ENCODE peak calls at places on chromosomes 4 and X, in ten cellular contexts. J is transverse colon, M is body of pancreas, K is mesendoderm, D is upper lobe of right lung, E is thoracic aorta, P is mammary epithelial cell, V is DND-41, W is left ventricle myocardium inferior, X is NT2/D1. Z is an unnamed sample. For H3K36me3 and H3K4me1, the result is how much of the 10 kb centered on the place peaks cover.

GRCh38 chr4:168717852-168718251 is 221.0 kb downstream of the PALLD start:
- DNase-seq in E (no peak), J (no peak), K (no peak), M (no peak), X (no peak), D (no peak), P (peak), V (no peak), W (peak), Z (no peak)

GRCh38 chr4:125739760-125740159 is 425.0 kb downstream of the FAT4 start:
- DNase-seq in P (no peak), E (no peak), W (no peak), M (no peak), V (no peak), D (no peak), J (no peak), X (no peak), K (peak), Z (no peak)

GRCh38 chr4:12724520-12724919 is 759.6 kb downstream of the RAB28 start:
- DNase-seq in W (no peak), P (no peak), J (no peak), V (no peak), D (no peak), M (no peak), X (peak), E (no peak), K (peak), Z (no peak)

GRCh38 chr4:118743867-118744266 is 58.7 kb downstream of the METTL14 start:
- DNase-seq in X (no peak), V (no peak), D (no peak), K (no peak), M (no peak), J (no peak), P (no peak), W (no peak), E (no peak), Z (no peak)

GRCh38 chr4:177667687-177668086 is 225.4 kb upstream of the AGA start:
- DNase-seq in K (no peak), W (no peak), J (no peak), V (no peak), M (no peak), E (no peak), P (peak), D (no peak), X (no peak), Z (no peak)

GRCh38 chr4:146134761-146135160 is 40.8 kb upstream of the LSM6 start:
- DNase-seq in W (peak), K (no peak), J (peak), E (no peak), P (peak), V (no peak), M (peak), X (no peak), D (no peak), Z (no peak)

GRCh38 chr4:98786866-98787265 is 128.5 kb upstream of the TSPAN5 start:
- DNase-seq in E (no peak), D (no peak), M (no peak), K (no peak), V (no peak), J (no peak), P (no peak), W (no peak), X (no peak), Z (no peak)

GRCh38 chr4:103923551-103923950 is 203.8 kb upstream of the TACR3 start:
- DNase-seq in K (no peak), X (no peak), M (no peak), J (no peak), W (no peak), V (no peak), E (no peak), D (no peak), P (no peak), Z (no peak)

GRCh38 chrX:127726227-127726626 is 326.0 kb downstream of the ACTRT1 start:
- DNase-seq in V (no peak), X (no peak), W (no peak), M (no peak), D (no peak), E (no peak), P (no peak), J (no peak), K (peak), Z (no peak)

GRCh38 chr4:150209140-150209829 is 131.0 kb downstream of the DCLK2 start:
- DNase-seq in V (peak), D (peak), P (peak), K (peak), M (peak), E (no peak), W (peak), J (peak), X (peak), Z (no peak)

GRCh38 chr4:170743633-170744032 is 653.9 kb upstream of the AADAT start:
- DNase-seq in W (no peak), K (no peak), J (no peak), X (no peak), M (no peak), E (no peak), D (no peak), V (no peak), P (no peak), Z (no peak)

GRCh38 chr4:26131711-26132110 is 189.1 kb upstream of the RBPJ start:
- DNase-seq in M (no peak), J (no peak), D (no peak), V (peak), E (no peak), K (no peak), W (no peak), P (no peak), X (no peak), Z (no peak)

GRCh38 chrX:134599173-134599914 is 58.9 kb downstream of the PLAC1 start:
- DNase-seq in D (no peak), E (no peak), V (no peak), J (no peak), X (no peak), K (no peak), P (no peak), W (no peak), M (no peak), Z (no peak)

GRCh38 chr4:184383497-184384055 is 90.8 kb downstream of the IRF2 start:
- DNase-seq in M (peak), K (no peak), P (peak), W (no peak), E (no peak), D (no peak), X (no peak), V (no peak), J (peak), Z (no peak)

GRCh38 chr4:1819284-1819683 is 26.2 kb downstream of the FGFR3 start:
- DNase-seq in M (peak), V (no peak), W (no peak), P (no peak), D (no peak), X (no peak), J (no peak), E (no peak), K (no peak), Z (no peak)

GRCh38 chr4:165965503-165965902 is 92.5 kb downstream of the TLL1 start:
- DNase-seq in V (no peak), M (no peak), D (no peak), W (no peak), X (no peak), K (no peak), P (peak), E (no peak), J (no peak), Z (no peak)

GRCh38 chr4:142815834-142816233 is 30.3 kb downstream of the INPP4B start:
- DNase-seq in W (no peak), X (no peak), E (no peak), D (no peak), M (no peak), J (no peak), P (peak), K (peak), V (no peak), Z (no peak)

GRCh38 chr4:2356123-2357069 is 62.0 kb downstream of the ZFYVE28 start:
- DNase-seq in J (peak), X (no peak), K (no peak), D (peak), M (no peak), P (no peak), W (no peak), V (no peak), E (no peak), Z (no peak)

GRCh38 chr4:2067446-2068197 is 8.5 kb downstream of the NAT8L start:
- DNase-seq in P (no peak), D (peak), X (no peak), W (no peak), M (no peak), E (no peak), J (no peak), V (no peak), K (no peak), Z (no peak)

GRCh38 chrX:129793604-129794191 is 13.9 kb downstream of the SASH3 start:
- DNase-seq in P (no peak), X (no peak), D (no peak), V (peak), W (no peak), M (no peak), E (no peak), K (no peak), J (no peak), Z (no peak)

GRCh38 chr4:66555301-66555700 is 885.0 kb upstream of the EPHA5 start:
- DNase-seq in E (no peak), M (no peak), D (no peak), J (no peak), W (no peak), K (no peak), V (no peak), X (no peak), P (peak), Z (no peak)

GRCh38 chr4:102338405-102338804 is 6.9 kb downstream of the SLC39A8 start:
- DNase-seq in D (no peak), V (no peak), K (no peak), P (peak), X (no peak), J (no peak), E (no peak), M (no peak), W (no peak), Z (no peak)

GRCh38 chr4:163866728-163867313 is 372.3 kb downstream of the TMA16 start:
- DNase-seq in E (no peak), M (no peak), P (peak), V (no peak), X (no peak), W (no peak), J (no peak), K (peak), D (no peak), Z (no peak)

GRCh38 chr4:144647095-144647959 is 1.4 kb downstream of the HHIP start:
- DNase-seq in W (no peak), J (no peak), V (peak), M (peak), D (no peak), E (no peak), P (no peak), X (no peak), K (peak), Z (no peak)

GRCh38 chr4:174672276-174672675 is 150.0 kb upstream of the HPGD start:
- DNase-seq in K (no peak), P (peak), V (no peak), J (no peak), D (no peak), E (no peak), W (no peak), M (no peak), X (no peak), Z (no peak)

GRCh38 chrX:47452112-47452511 is 30.9 kb downstream of the ZNF41 start:
- DNase-seq in M (no peak), E (no peak), V (no peak), P (no peak), K (no peak), W (no peak), X (no peak), D (no peak), J (no peak), Z (no peak)
- H3K36me3 ChIP-seq in M (under half), E (under half), V (half or more), P (under half), K (under half), W (half or more), X (half or more), D (under half), J (under half), Z (under half)

DNA sequence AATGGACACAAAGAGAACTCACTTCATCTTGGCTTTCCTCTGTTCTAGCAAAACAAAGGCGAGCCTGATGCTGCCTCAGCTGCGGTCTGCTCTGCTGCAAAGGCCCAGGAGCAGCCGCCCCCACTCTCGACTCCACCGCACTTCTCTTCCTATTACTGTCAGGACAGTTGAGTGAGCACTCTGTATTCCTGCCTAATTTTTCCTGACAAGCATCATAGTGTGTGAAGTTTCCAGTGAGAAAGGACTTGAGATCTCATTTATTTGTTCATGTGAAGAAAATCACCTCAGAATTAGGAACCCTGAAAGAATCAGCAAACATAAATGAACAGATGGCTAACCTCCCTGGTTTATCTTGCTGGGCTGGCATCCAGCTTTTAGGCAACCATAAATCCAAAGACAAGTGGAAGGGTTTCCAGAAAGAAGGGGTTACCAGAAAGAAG is 15.6 kb downstream of the SCARB2 start:
- DNase-seq in W (peak), X (no peak), E (no peak), M (peak), K (no peak), D (peak), J (peak), V (no peak), P (peak), Z (no peak)
- H3K4me1 ChIP-seq in W (half or more), X (under half), E (half or more), M (half or more), K (under half), D (half or more), J (half or more), V (under half), P (half or more), Z (under half)

GRCh38 chrX:71095033-71095432 is 618 bp upstream of the FOXO4 start:
- DNase-seq in D (no peak), E (no peak), M (no peak), J (no peak), X (no peak), P (no peak), V (no peak), W (no peak), K (no peak), Z (no peak)
- H3K4me3 ChIP-seq in D (peak), E (peak), M (no peak), J (peak), X (peak), P (peak), V (peak), W (peak), K (peak), Z (peak)

DNA sequence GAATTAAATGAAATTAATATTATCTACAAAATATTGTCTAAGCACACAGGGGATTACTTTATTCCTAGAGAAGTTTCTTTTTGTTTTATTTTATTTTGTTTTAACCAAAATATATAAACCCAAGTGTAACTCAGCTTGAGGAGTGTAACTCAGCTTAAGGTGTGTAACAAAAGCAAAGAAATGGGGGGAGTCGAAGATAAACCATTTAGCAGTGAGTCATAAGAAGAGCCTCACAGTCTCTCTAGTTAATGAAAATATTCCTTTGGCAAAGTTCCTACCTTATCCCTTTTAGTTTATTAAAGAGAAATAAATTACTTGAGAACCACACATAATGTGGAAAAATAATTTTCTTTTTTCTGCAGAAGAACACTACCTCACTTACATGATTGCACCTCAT is 261.8 kb downstream of the KCTD8 start:
- DNase-seq in K (no peak), P (no peak), X (no peak), E (no peak), W (no peak), D (no peak), V (no peak), J (no peak), M (no peak), Z (no peak)
- H3K36me3 ChIP-seq in K (under half), P (under half), X (under half), E (under half), W (under half), D (under half), V (under half), J (under half), M (under half), Z (under half)

DNA sequence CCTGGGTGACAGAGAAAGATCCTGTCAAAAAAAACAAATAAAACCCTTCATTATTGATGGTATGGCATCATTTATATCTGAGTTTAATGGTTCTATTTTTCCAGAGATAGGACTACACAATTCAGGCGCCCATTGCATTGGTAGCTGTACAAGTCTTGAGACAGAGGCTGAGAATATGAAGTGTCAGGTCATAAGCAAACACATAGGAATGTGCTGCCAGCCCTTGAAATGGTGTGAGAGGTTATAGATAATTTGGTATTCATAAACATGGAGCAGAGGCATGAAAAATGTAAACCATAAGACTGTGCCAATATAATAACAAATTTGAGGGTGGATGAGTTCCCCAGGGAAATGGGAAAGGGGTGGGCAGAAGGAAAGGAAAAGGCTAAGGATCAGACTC is 50.7 kb downstream of the MAOA start:
- DNase-seq in V (no peak), M (no peak), J (no peak), P (no peak), E (no peak), X (no peak), W (no peak), K (no peak), D (no peak), Z (no peak)
- H3K4me1 ChIP-seq in V (under half), M (under half), J (half or more), P (under half), E (under half), X (under half), W (half or more), K (under half), D (under half), Z (under half)

GRCh38 chr4:158169516-158169915 is 3.3 kb downstream of the GASK1B start:
- DNase-seq in V (no peak), X (no peak), J (no peak), D (no peak), E (no peak), W (no peak), K (no peak), P (peak), M (no peak), Z (no peak)
- H3K4me3 ChIP-seq in V (no peak), X (no peak), J (peak), D (peak), E (peak), W (peak), K (no peak), P (peak), M (peak), Z (no peak)

Z was measured in CD8-positive, alpha-beta memory T cell.